ENCODE peak calls at places on chromosomes 13 and 19, in four cellular contexts. One of them, this sample, is unnamed.

GRCh38 chr19:33736787-33737186 is 59.9 kb upstream of the KCTD15 start:
- DNase-seq in stimulated activated CD8-positive, alpha-beta memory T cell treated with anti-CD3 and anti-CD28 coated beads, Interleukin-15, amount 100 ng/mL, for 24 hours: no peak
- DNase-seq in effector CD4-positive, alpha-beta T cell: no peak
- DNase-seq in neural progenitor cell: no peak
- DNase-seq in this sample: no peak

GRCh38 chr19:46471116-46471733 is at the start of gene PNMA8A:
- DNase-seq in stimulated activated CD8-positive, alpha-beta memory T cell treated with anti-CD3 and anti-CD28 coated beads, Interleukin-15, amount 100 ng/mL, for 24 hours: no peak
- DNase-seq in effector CD4-positive, alpha-beta T cell: no peak
- DNase-seq in neural progenitor cell: peak
- DNase-seq in this sample: peak

GRCh38 chr19:5183616-5184015 is 157.0 kb downstream of the PTPRS start:
- DNase-seq in stimulated activated CD8-positive, alpha-beta memory T cell treated with anti-CD3 and anti-CD28 coated beads, Interleukin-15, amount 100 ng/mL, for 24 hours: no peak
- DNase-seq in effector CD4-positive, alpha-beta T cell: no peak
- DNase-seq in neural progenitor cell: no peak
- DNase-seq in this sample: no peak

GRCh38 chr19:4061683-4062575 is 4.8 kb downstream of the ZBTB7A start:
- DNase-seq in stimulated activated CD8-positive, alpha-beta memory T cell treated with anti-CD3 and anti-CD28 coated beads, Interleukin-15, amount 100 ng/mL, for 24 hours: no peak
- DNase-seq in effector CD4-positive, alpha-beta T cell: no peak
- DNase-seq in neural progenitor cell: no peak
- DNase-seq in this sample: no peak

GRCh38 chr19:11091343-11092153 is 2.3 kb downstream of the LDLR start:
- DNase-seq in stimulated activated CD8-positive, alpha-beta memory T cell treated with anti-CD3 and anti-CD28 coated beads, Interleukin-15, amount 100 ng/mL, for 24 hours: no peak
- DNase-seq in effector CD4-positive, alpha-beta T cell: peak
- DNase-seq in neural progenitor cell: no peak
- DNase-seq in this sample: peak

GRCh38 chr19:58409010-58409790 is 751 bp downstream of the ZNF584 start:
- DNase-seq in stimulated activated CD8-positive, alpha-beta memory T cell treated with anti-CD3 and anti-CD28 coated beads, Interleukin-15, amount 100 ng/mL, for 24 hours: no peak
- DNase-seq in effector CD4-positive, alpha-beta T cell: no peak
- DNase-seq in neural progenitor cell: peak
- DNase-seq in this sample: peak

GRCh38 chr13:53782400-53783030 is 753.9 kb downstream of the OLFM4 start:
- DNase-seq in stimulated activated CD8-positive, alpha-beta memory T cell treated with anti-CD3 and anti-CD28 coated beads, Interleukin-15, amount 100 ng/mL, for 24 hours: no peak
- DNase-seq in effector CD4-positive, alpha-beta T cell: no peak
- DNase-seq in neural progenitor cell: peak
- DNase-seq in this sample: peak

GRCh38 chr19:30222993-30223865 is 149.0 kb upstream of the ZNF536 start:
- DNase-seq in stimulated activated CD8-positive, alpha-beta memory T cell treated with anti-CD3 and anti-CD28 coated beads, Interleukin-15, amount 100 ng/mL, for 24 hours: no peak
- DNase-seq in effector CD4-positive, alpha-beta T cell: no peak
- DNase-seq in neural progenitor cell: peak
- DNase-seq in this sample: peak

GRCh38 chr13:104318121-104318520 is 1251.9 kb upstream of the SLC10A2 start:
- DNase-seq in stimulated activated CD8-positive, alpha-beta memory T cell treated with anti-CD3 and anti-CD28 coated beads, Interleukin-15, amount 100 ng/mL, for 24 hours: no peak
- DNase-seq in effector CD4-positive, alpha-beta T cell: no peak
- DNase-seq in neural progenitor cell: peak
- DNase-seq in this sample: peak

GRCh38 chr13:25046985-25047660 is 48.8 kb upstream of the PABPC3 start:
- DNase-seq in stimulated activated CD8-positive, alpha-beta memory T cell treated with anti-CD3 and anti-CD28 coated beads, Interleukin-15, amount 100 ng/mL, for 24 hours: no peak
- DNase-seq in effector CD4-positive, alpha-beta T cell: no peak
- DNase-seq in neural progenitor cell: peak
- DNase-seq in this sample: peak

GRCh38 chr19:7230826-7231225 is 63.4 kb downstream of the INSR start:
- DNase-seq in stimulated activated CD8-positive, alpha-beta memory T cell treated with anti-CD3 and anti-CD28 coated beads, Interleukin-15, amount 100 ng/mL, for 24 hours: no peak
- DNase-seq in effector CD4-positive, alpha-beta T cell: no peak
- DNase-seq in neural progenitor cell: no peak
- DNase-seq in this sample: peak

GRCh38 chr13:25310891-25311290 is 9.5 kb downstream of the NUP58 start:
- DNase-seq in stimulated activated CD8-positive, alpha-beta memory T cell treated with anti-CD3 and anti-CD28 coated beads, Interleukin-15, amount 100 ng/mL, for 24 hours: no peak
- DNase-seq in effector CD4-positive, alpha-beta T cell: no peak
- DNase-seq in neural progenitor cell: no peak
- DNase-seq in this sample: no peak

GRCh38 chr19:50817941-50818858 is 5.4 kb downstream of the KLK1 start:
- DNase-seq in stimulated activated CD8-positive, alpha-beta memory T cell treated with anti-CD3 and anti-CD28 coated beads, Interleukin-15, amount 100 ng/mL, for 24 hours: no peak
- DNase-seq in effector CD4-positive, alpha-beta T cell: no peak
- DNase-seq in neural progenitor cell: peak
- DNase-seq in this sample: no peak

GRCh38 chr19:1566392-1567115 is 1.6 kb downstream of the MEX3D start:
- DNase-seq in stimulated activated CD8-positive, alpha-beta memory T cell treated with anti-CD3 and anti-CD28 coated beads, Interleukin-15, amount 100 ng/mL, for 24 hours: no peak
- DNase-seq in effector CD4-positive, alpha-beta T cell: no peak
- DNase-seq in neural progenitor cell: peak
- DNase-seq in this sample: peak

GRCh38 chr13:30473675-30474074 is 7.9 kb upstream of the HMGB1 start:
- DNase-seq in stimulated activated CD8-positive, alpha-beta memory T cell treated with anti-CD3 and anti-CD28 coated beads, Interleukin-15, amount 100 ng/mL, for 24 hours: no peak
- DNase-seq in effector CD4-positive, alpha-beta T cell: no peak
- DNase-seq in neural progenitor cell: no peak
- DNase-seq in this sample: no peak

GRCh38 chr13:109602356-109602755 is 184.0 kb downstream of the IRS2 start:
- DNase-seq in stimulated activated CD8-positive, alpha-beta memory T cell treated with anti-CD3 and anti-CD28 coated beads, Interleukin-15, amount 100 ng/mL, for 24 hours: no peak
- DNase-seq in effector CD4-positive, alpha-beta T cell: no peak
- DNase-seq in neural progenitor cell: no peak
- DNase-seq in this sample: no peak

GRCh38 chr19:53076984-53077383 is 26.2 kb downstream of the ZNF160 start:
- DNase-seq in stimulated activated CD8-positive, alpha-beta memory T cell treated with anti-CD3 and anti-CD28 coated beads, Interleukin-15, amount 100 ng/mL, for 24 hours: no peak
- DNase-seq in effector CD4-positive, alpha-beta T cell: no peak
- DNase-seq in neural progenitor cell: peak
- DNase-seq in this sample: peak

GRCh38 chr19:47253467-47253881 is 2.9 kb upstream of the CCDC9 start:
- DNase-seq in stimulated activated CD8-positive, alpha-beta memory T cell treated with anti-CD3 and anti-CD28 coated beads, Interleukin-15, amount 100 ng/mL, for 24 hours: no peak
- DNase-seq in effector CD4-positive, alpha-beta T cell: no peak
- DNase-seq in neural progenitor cell: no peak
- DNase-seq in this sample: no peak

GRCh38 chr13:95509521-95510315 is 42.8 kb upstream of the CLDN10 start:
- DNase-seq in stimulated activated CD8-positive, alpha-beta memory T cell treated with anti-CD3 and anti-CD28 coated beads, Interleukin-15, amount 100 ng/mL, for 24 hours: no peak
- DNase-seq in effector CD4-positive, alpha-beta T cell: no peak
- DNase-seq in neural progenitor cell: no peak
- DNase-seq in this sample: no peak

GRCh38 chr19:40641306-40641705 is 40.1 kb downstream of the LTBP4 start:
- DNase-seq in stimulated activated CD8-positive, alpha-beta memory T cell treated with anti-CD3 and anti-CD28 coated beads, Interleukin-15, amount 100 ng/mL, for 24 hours: no peak
- DNase-seq in effector CD4-positive, alpha-beta T cell: no peak
- DNase-seq in neural progenitor cell: no peak
- DNase-seq in this sample: no peak

GRCh38 chr19:58054792-58055482 is 4.1 kb upstream of the ZNF135 start:
- DNase-seq in stimulated activated CD8-positive, alpha-beta memory T cell treated with anti-CD3 and anti-CD28 coated beads, Interleukin-15, amount 100 ng/mL, for 24 hours: no peak
- DNase-seq in effector CD4-positive, alpha-beta T cell: no peak
- DNase-seq in neural progenitor cell: peak
- DNase-seq in this sample: peak

GRCh38 chr19:40907968-40908735 is 26.1 kb upstream of the CYP2A7 start:
- DNase-seq in stimulated activated CD8-positive, alpha-beta memory T cell treated with anti-CD3 and anti-CD28 coated beads, Interleukin-15, amount 100 ng/mL, for 24 hours: peak
- DNase-seq in effector CD4-positive, alpha-beta T cell: peak
- DNase-seq in neural progenitor cell: peak
- DNase-seq in this sample: no peak

GRCh38 chr13:74026753-74027152 is 107.5 kb downstream of the KLF12 start:
- DNase-seq in stimulated activated CD8-positive, alpha-beta memory T cell treated with anti-CD3 and anti-CD28 coated beads, Interleukin-15, amount 100 ng/mL, for 24 hours: peak
- DNase-seq in effector CD4-positive, alpha-beta T cell: peak
- DNase-seq in neural progenitor cell: no peak
- DNase-seq in this sample: no peak

GRCh38 chr13:36788276-36788675 is 30.7 kb upstream of the RFXAP start:
- DNase-seq in stimulated activated CD8-positive, alpha-beta memory T cell treated with anti-CD3 and anti-CD28 coated beads, Interleukin-15, amount 100 ng/mL, for 24 hours: no peak
- DNase-seq in effector CD4-positive, alpha-beta T cell: no peak
- DNase-seq in neural progenitor cell: no peak
- DNase-seq in this sample: no peak

GRCh38 chr19:4337906-4338440 is 654 bp downstream of the STAP2 start:
- DNase-seq in stimulated activated CD8-positive, alpha-beta memory T cell treated with anti-CD3 and anti-CD28 coated beads, Interleukin-15, amount 100 ng/mL, for 24 hours: no peak
- DNase-seq in effector CD4-positive, alpha-beta T cell: no peak
- DNase-seq in neural progenitor cell: peak
- DNase-seq in this sample: no peak

GRCh38 chr19:47002106-47002766 is 17.4 kb upstream of the NPAS1 start:
- DNase-seq in stimulated activated CD8-positive, alpha-beta memory T cell treated with anti-CD3 and anti-CD28 coated beads, Interleukin-15, amount 100 ng/mL, for 24 hours: no peak
- DNase-seq in effector CD4-positive, alpha-beta T cell: no peak
- DNase-seq in neural progenitor cell: no peak
- DNase-seq in this sample: no peak

GRCh38 chr19:44816301-44816700 is 7.4 kb downstream of the BCAM start:
- DNase-seq in stimulated activated CD8-positive, alpha-beta memory T cell treated with anti-CD3 and anti-CD28 coated beads, Interleukin-15, amount 100 ng/mL, for 24 hours: no peak
- DNase-seq in effector CD4-positive, alpha-beta T cell: no peak
- DNase-seq in neural progenitor cell: no peak
- DNase-seq in this sample: no peak

GRCh38 chr19:29565171-29565570 is 39.4 kb downstream of the VSTM2B start:
- DNase-seq in stimulated activated CD8-positive, alpha-beta memory T cell treated with anti-CD3 and anti-CD28 coated beads, Interleukin-15, amount 100 ng/mL, for 24 hours: no peak
- DNase-seq in effector CD4-positive, alpha-beta T cell: no peak
- DNase-seq in neural progenitor cell: no peak
- DNase-seq in this sample: no peak

GRCh38 chr19:588758-589692 is 656 bp upstream of the HCN2 start:
- DNase-seq in stimulated activated CD8-positive, alpha-beta memory T cell treated with anti-CD3 and anti-CD28 coated beads, Interleukin-15, amount 100 ng/mL, for 24 hours: no peak
- DNase-seq in effector CD4-positive, alpha-beta T cell: no peak
- DNase-seq in neural progenitor cell: peak
- DNase-seq in this sample: no peak

GRCh38 chr19:7921302-7921954 is 1.3 kb downstream of the SNAPC2 start:
- DNase-seq in stimulated activated CD8-positive, alpha-beta memory T cell treated with anti-CD3 and anti-CD28 coated beads, Interleukin-15, amount 100 ng/mL, for 24 hours: no peak
- DNase-seq in effector CD4-positive, alpha-beta T cell: no peak
- DNase-seq in neural progenitor cell: no peak
- DNase-seq in this sample: no peak

GRCh38 chr13:42894765-42895181 is 97.3 kb downstream of the EPSTI1 start:
- DNase-seq in stimulated activated CD8-positive, alpha-beta memory T cell treated with anti-CD3 and anti-CD28 coated beads, Interleukin-15, amount 100 ng/mL, for 24 hours: no peak
- DNase-seq in effector CD4-positive, alpha-beta T cell: no peak
- DNase-seq in neural progenitor cell: no peak
- DNase-seq in this sample: no peak

GRCh38 chr13:59601993-59602392 is 561.7 kb downstream of the DIAPH3 start:
- DNase-seq in stimulated activated CD8-positive, alpha-beta memory T cell treated with anti-CD3 and anti-CD28 coated beads, Interleukin-15, amount 100 ng/mL, for 24 hours: no peak
- DNase-seq in effector CD4-positive, alpha-beta T cell: no peak
- DNase-seq in neural progenitor cell: no peak
- DNase-seq in this sample: no peak

GRCh38 chr13:99384468-99384867 is 77.3 kb upstream of the GPR183 start:
- DNase-seq in stimulated activated CD8-positive, alpha-beta memory T cell treated with anti-CD3 and anti-CD28 coated beads, Interleukin-15, amount 100 ng/mL, for 24 hours: no peak
- DNase-seq in effector CD4-positive, alpha-beta T cell: peak
- DNase-seq in neural progenitor cell: no peak
- DNase-seq in this sample: peak

GRCh38 chr13:31927219-31927653 is 104.3 kb upstream of the FRY start:
- DNase-seq in stimulated activated CD8-positive, alpha-beta memory T cell treated with anti-CD3 and anti-CD28 coated beads, Interleukin-15, amount 100 ng/mL, for 24 hours: no peak
- DNase-seq in effector CD4-positive, alpha-beta T cell: no peak
- DNase-seq in neural progenitor cell: peak
- DNase-seq in this sample: no peak

This sample was measured in midbrain.